ENCODE peak calls at places on chromosomes 12 and 14, in four cellular contexts. A is right lobe of liver, S is body of pancreas, C is A549. R is an unnamed sample. For H3K4me1, the result is how much of the 10 kb centered on the place peaks cover.

GRCh38 chr12:113222730-113223531 is 1.7 kb downstream of the TPCN1 start:
- DNase-seq in A (peak), S (peak), C (peak), R (peak)

GRCh38 chr12:57842342-57843294 is 3.9 kb downstream of the CTDSP2 start:
- DNase-seq in A (no peak), S (no peak), C (no peak), R (no peak)

GRCh38 chr14:64464695-64465094 is 604 bp upstream of the AKAP5 start:
- DNase-seq in A (no peak), S (no peak), C (no peak), R (no peak)

GRCh38 chr14:90368946-90369721 is 27.7 kb upstream of the CALM1 start:
- DNase-seq in A (no peak), S (no peak), C (peak), R (no peak)

GRCh38 chr14:63418020-63418419 is 99.3 kb upstream of the GPHB5 start:
- DNase-seq in A (no peak), S (no peak), C (no peak), R (no peak)

GRCh38 chr14:69573205-69573840 is 1.3 kb downstream of the CCDC177 start:
- DNase-seq in A (no peak), S (no peak), C (peak), R (no peak)

GRCh38 chr12:57112492-57113294 is 1.5 kb upstream of the STAT6 start:
- DNase-seq in A (no peak), S (no peak), C (no peak), R (no peak)

GRCh38 chr12:113226696-113227095 is 5.4 kb downstream of the TPCN1 start:
- DNase-seq in A (no peak), S (no peak), C (no peak), R (no peak)

GRCh38 chr14:29156096-29156495 is 389.5 kb downstream of the FOXG1 start:
- DNase-seq in A (no peak), S (no peak), C (no peak), R (no peak)

GRCh38 chr12:119671070-119671469 is 3.1 kb downstream of the PRKAB1 start:
- DNase-seq in A (no peak), S (no peak), C (no peak), R (no peak)
- H3K4me1 ChIP-seq in A (under half), S (under half), C (under half), R (under half)

GRCh38 chr12:6652391-6652790 is 5.2 kb upstream of the ACRBP start:
- DNase-seq in A (no peak), S (no peak), C (no peak), R (no peak)
- H3K4me3 ChIP-seq in A (no peak), S (no peak), C (no peak), R (no peak)

DNA sequence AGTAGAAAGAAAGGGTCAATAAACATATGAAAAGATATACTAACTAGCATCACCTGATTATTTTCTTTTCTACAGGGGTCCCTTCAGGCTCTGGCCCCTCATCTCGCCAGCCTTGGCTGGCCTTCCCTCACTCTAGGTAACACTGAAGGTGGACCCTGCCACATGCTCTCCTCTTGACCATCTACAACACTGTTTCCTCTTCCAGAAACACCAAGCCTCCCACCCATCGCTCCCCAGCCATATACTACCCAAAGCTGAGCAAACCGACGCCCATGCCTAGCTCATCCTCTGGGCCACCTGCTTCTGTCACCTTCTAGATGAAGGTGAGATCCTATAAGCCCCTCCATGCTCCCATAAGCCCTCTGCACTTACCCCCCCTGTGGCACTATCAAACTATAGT is 14.8 kb downstream of the ANAPC5 start:
- DNase-seq in A (no peak), S (no peak), C (no peak), R (no peak)
- TF ChIP-seq POLR2A in A (no peak), S (no peak), C (no peak), R (no peak)

DNA sequence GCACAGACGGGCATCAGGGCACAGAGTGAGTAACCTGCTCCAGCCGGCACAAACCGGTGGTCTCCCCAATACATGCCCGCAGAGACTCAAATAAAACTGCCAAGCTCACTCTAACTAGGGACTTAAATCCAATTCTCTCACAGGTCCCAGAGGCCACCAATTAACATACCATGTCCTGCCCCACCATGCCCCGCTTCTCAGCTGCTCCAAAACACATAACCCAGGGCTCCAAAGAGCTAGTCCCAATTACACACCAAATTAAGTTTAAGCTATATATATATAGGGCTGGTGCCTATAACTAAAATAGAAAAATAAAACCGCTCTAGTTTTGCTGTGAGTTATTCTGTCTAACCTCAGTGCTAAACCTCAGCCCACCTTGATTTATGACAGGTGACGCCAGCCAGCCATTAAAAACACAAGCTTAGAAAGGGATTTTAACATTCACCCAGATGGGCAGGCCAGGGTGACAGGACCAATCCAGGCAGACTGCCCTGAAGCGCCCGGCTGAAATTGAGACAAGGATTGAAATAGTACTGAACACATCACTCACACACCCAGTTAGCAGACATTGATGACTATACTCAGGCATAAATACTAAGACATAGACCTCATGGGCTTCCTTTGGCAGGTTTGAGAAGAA is 80.9 kb downstream of the CLMN start:
- DNase-seq in A (no peak), S (no peak), C (no peak), R (no peak)
- H3K4me1 ChIP-seq in A (under half), S (half or more), C (under half), R (under half)

DNA sequence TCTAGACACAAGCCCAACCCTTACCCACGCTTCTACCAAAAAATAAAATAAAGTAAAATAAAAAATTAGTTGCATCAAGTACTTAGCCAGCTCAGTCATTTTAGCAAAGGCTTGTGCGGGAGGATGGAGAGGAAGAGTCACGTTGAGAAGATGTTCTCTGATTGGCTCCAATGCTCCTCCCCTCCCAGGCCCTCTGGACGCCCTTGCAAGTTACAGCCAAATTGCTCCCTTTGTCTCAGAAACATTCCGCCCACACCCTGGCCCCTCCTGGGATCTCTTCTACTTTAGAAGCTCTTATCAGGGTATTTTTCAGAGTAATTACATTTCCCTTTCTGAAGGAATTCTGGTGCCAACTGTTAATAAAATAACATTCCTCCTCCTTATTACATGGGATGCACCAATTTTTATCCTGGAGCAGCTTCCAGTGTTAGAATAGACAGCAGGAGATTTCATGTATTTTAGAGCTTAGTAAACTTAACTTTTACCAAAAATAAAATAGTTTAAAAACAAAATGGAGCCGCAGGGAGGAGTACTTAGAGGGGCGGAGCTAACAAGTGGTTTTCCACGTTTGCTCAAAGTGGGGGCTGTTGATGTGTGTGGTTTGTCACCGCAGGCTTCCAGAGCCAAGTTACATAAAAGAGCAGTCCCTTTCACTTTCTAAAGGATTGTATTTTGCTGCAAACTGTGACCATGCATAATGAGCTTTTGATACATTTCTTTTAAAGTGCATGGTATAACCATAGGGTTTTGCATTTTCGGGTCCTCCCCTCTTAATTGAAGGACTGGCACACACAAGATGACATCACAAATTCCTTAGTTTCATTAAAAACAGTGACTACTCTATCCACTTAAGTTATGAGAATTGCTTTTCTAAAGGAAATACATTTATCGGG is 71.7 kb upstream of the RAP1B start:
- DNase-seq in A (no peak), S (no peak), C (no peak), R (peak)
- H3K4me3 ChIP-seq in A (peak), S (no peak), C (no peak), R (peak)

GRCh38 chr12:6201775-6202292 is 1.6 kb downstream of the CD9 start:
- DNase-seq in A (no peak), S (no peak), C (no peak), R (no peak)

GRCh38 chr12:6201199-6201608 is 1.0 kb downstream of the CD9 start:
- DNase-seq in A (peak), S (peak), C (peak), R (no peak)

GRCh38 chr12:6199211-6199530 is 1.0 kb upstream of the CD9 start:
- DNase-seq in A (no peak), S (no peak), C (no peak), R (no peak)

GRCh38 chr12:6199531-6200265 is 502 bp upstream of the CD9 start:
- DNase-seq in A (no peak), S (peak), C (peak), R (peak)

GRCh38 chr12:6200266-6201198 is at the start of gene CD9:
- DNase-seq in A (peak), S (peak), C (peak), R (no peak)
- TF ChIP-seq POLR2A in A (peak), S (peak), C (peak), R (no peak)